ENCODE peak calls at places on chromosomes 1 and 21, in six cellular contexts. One of them, this sample, is unnamed.
A peak's percentile ranks its signal among the peaks of the same experiment; 100 is the strongest.

GRCh38 chr1:247281001-247281574 is 25.2 kb downstream of the VN1R5 start:
- DNase-seq in M059J: peak; percentile 50
- DNase-seq in NCI-H1105 treated with DMSO at 0.1 percent for 48 hours: no peak
- DNase-seq in AG08396: no peak
- DNase-seq in C1 segment of cervical spinal cord: no peak
- DNase-seq in CD4-positive, CD25-positive, alpha-beta regulatory T cell: no peak
- DNase-seq in this sample: no peak

GRCh38 chr1:224499204-224499603 is 64.6 kb upstream of the WDR26 start:
- DNase-seq in M059J: peak; percentile 59
- DNase-seq in NCI-H1105 treated with DMSO at 0.1 percent for 48 hours: no peak
- DNase-seq in AG08396: no peak
- DNase-seq in C1 segment of cervical spinal cord: no peak
- DNase-seq in CD4-positive, CD25-positive, alpha-beta regulatory T cell: no peak
- DNase-seq in this sample: no peak

GRCh38 chr1:64956241-64956640 is 10.1 kb downstream of the JAK1 start:
- DNase-seq in M059J: peak; percentile 41
- DNase-seq in NCI-H1105 treated with DMSO at 0.1 percent for 48 hours: no peak
- DNase-seq in AG08396: peak; percentile 30
- DNase-seq in C1 segment of cervical spinal cord: no peak
- DNase-seq in CD4-positive, CD25-positive, alpha-beta regulatory T cell: no peak
- DNase-seq in this sample: no peak

GRCh38 chr1:161702250-161702649 is 4.8 kb upstream of the FCRLA start:
- DNase-seq in M059J: no peak
- DNase-seq in NCI-H1105 treated with DMSO at 0.1 percent for 48 hours: no peak
- DNase-seq in AG08396: no peak
- DNase-seq in C1 segment of cervical spinal cord: no peak
- DNase-seq in CD4-positive, CD25-positive, alpha-beta regulatory T cell: no peak
- DNase-seq in this sample: no peak

GRCh38 chr1:198157241-198157846 is 546 bp downstream of the NEK7 start:
- DNase-seq in M059J: peak; percentile 95
- DNase-seq in NCI-H1105 treated with DMSO at 0.1 percent for 48 hours: peak; percentile 91
- DNase-seq in AG08396: peak; percentile 87
- DNase-seq in C1 segment of cervical spinal cord: peak; percentile 83
- DNase-seq in CD4-positive, CD25-positive, alpha-beta regulatory T cell: peak; percentile 79
- DNase-seq in this sample: peak; percentile 82

GRCh38 chr1:223815865-223816264 is 29.9 kb downstream of the TP53BP2 start:
- DNase-seq in M059J: peak; percentile 72
- DNase-seq in NCI-H1105 treated with DMSO at 0.1 percent for 48 hours: no peak
- DNase-seq in AG08396: no peak
- DNase-seq in C1 segment of cervical spinal cord: no peak
- DNase-seq in CD4-positive, CD25-positive, alpha-beta regulatory T cell: no peak
- DNase-seq in this sample: no peak

GRCh38 chr1:209323743-209324142 is 259.8 kb upstream of the CAMK1G start:
- DNase-seq in M059J: peak; percentile 34
- DNase-seq in NCI-H1105 treated with DMSO at 0.1 percent for 48 hours: no peak
- DNase-seq in AG08396: no peak
- DNase-seq in C1 segment of cervical spinal cord: no peak
- DNase-seq in CD4-positive, CD25-positive, alpha-beta regulatory T cell: no peak
- DNase-seq in this sample: no peak

GRCh38 chr1:3276341-3276800 is 178.1 kb upstream of the ARHGEF16 start:
- DNase-seq in M059J: no peak
- DNase-seq in NCI-H1105 treated with DMSO at 0.1 percent for 48 hours: no peak
- DNase-seq in AG08396: no peak
- DNase-seq in C1 segment of cervical spinal cord: no peak
- DNase-seq in CD4-positive, CD25-positive, alpha-beta regulatory T cell: no peak
- DNase-seq in this sample: no peak

GRCh38 chr1:31809698-31810097 is 6.1 kb downstream of the SPOCD1 start:
- DNase-seq in M059J: no peak
- DNase-seq in NCI-H1105 treated with DMSO at 0.1 percent for 48 hours: no peak
- DNase-seq in AG08396: no peak
- DNase-seq in C1 segment of cervical spinal cord: no peak
- DNase-seq in CD4-positive, CD25-positive, alpha-beta regulatory T cell: no peak
- DNase-seq in this sample: no peak

GRCh38 chr1:185825556-185825955 is 91.4 kb downstream of the HMCN1 start:
- DNase-seq in M059J: peak; percentile 57
- DNase-seq in NCI-H1105 treated with DMSO at 0.1 percent for 48 hours: no peak
- DNase-seq in AG08396: no peak
- DNase-seq in C1 segment of cervical spinal cord: no peak
- DNase-seq in CD4-positive, CD25-positive, alpha-beta regulatory T cell: no peak
- DNase-seq in this sample: no peak

GRCh38 chr1:40153073-40153770 is 8.0 kb upstream of the RLF start:
- DNase-seq in M059J: peak; percentile 57
- DNase-seq in NCI-H1105 treated with DMSO at 0.1 percent for 48 hours: peak; percentile 63
- DNase-seq in AG08396: no peak
- DNase-seq in C1 segment of cervical spinal cord: no peak
- DNase-seq in CD4-positive, CD25-positive, alpha-beta regulatory T cell: peak; percentile 19
- DNase-seq in this sample: peak; percentile 23

GRCh38 chr1:2136836-2137235 is 57.7 kb downstream of the FAAP20 start:
- DNase-seq in M059J: peak; percentile 20
- DNase-seq in NCI-H1105 treated with DMSO at 0.1 percent for 48 hours: no peak
- DNase-seq in AG08396: no peak
- DNase-seq in C1 segment of cervical spinal cord: no peak
- DNase-seq in CD4-positive, CD25-positive, alpha-beta regulatory T cell: no peak
- DNase-seq in this sample: no peak

GRCh38 chr1:24126023-24126671 is 14.2 kb upstream of the MYOM3 start:
- DNase-seq in M059J: peak; percentile 46
- DNase-seq in NCI-H1105 treated with DMSO at 0.1 percent for 48 hours: no peak
- DNase-seq in AG08396: peak; percentile 61
- DNase-seq in C1 segment of cervical spinal cord: no peak
- DNase-seq in CD4-positive, CD25-positive, alpha-beta regulatory T cell: no peak
- DNase-seq in this sample: no peak

GRCh38 chr1:47233165-47233564 is 1.1 kb upstream of the TAL1 start:
- DNase-seq in M059J: no peak
- DNase-seq in NCI-H1105 treated with DMSO at 0.1 percent for 48 hours: no peak
- DNase-seq in AG08396: peak; percentile 5
- DNase-seq in C1 segment of cervical spinal cord: no peak
- DNase-seq in CD4-positive, CD25-positive, alpha-beta regulatory T cell: no peak
- DNase-seq in this sample: no peak

GRCh38 chr1:109959974-109960744 is 24.4 kb upstream of the AHCYL1 start:
- DNase-seq in M059J: peak; percentile 76
- DNase-seq in NCI-H1105 treated with DMSO at 0.1 percent for 48 hours: peak; percentile 72
- DNase-seq in AG08396: peak; percentile 74
- DNase-seq in C1 segment of cervical spinal cord: no peak
- DNase-seq in CD4-positive, CD25-positive, alpha-beta regulatory T cell: no peak
- DNase-seq in this sample: peak; percentile 61

GRCh38 chr1:160739098-160739511 is at the start of gene SLAMF7:
- DNase-seq in M059J: peak; percentile 69
- DNase-seq in NCI-H1105 treated with DMSO at 0.1 percent for 48 hours: no peak
- DNase-seq in AG08396: no peak
- DNase-seq in C1 segment of cervical spinal cord: no peak
- DNase-seq in CD4-positive, CD25-positive, alpha-beta regulatory T cell: no peak
- DNase-seq in this sample: no peak

GRCh38 chr1:84834419-84835064 is 58.5 kb downstream of the LPAR3 start:
- DNase-seq in M059J: peak; percentile 81
- DNase-seq in NCI-H1105 treated with DMSO at 0.1 percent for 48 hours: no peak
- DNase-seq in AG08396: peak; percentile 37
- DNase-seq in C1 segment of cervical spinal cord: no peak
- DNase-seq in CD4-positive, CD25-positive, alpha-beta regulatory T cell: no peak
- DNase-seq in this sample: no peak

GRCh38 chr1:7379445-7379971 is 391.6 kb upstream of the VAMP3 start:
- DNase-seq in M059J: peak; percentile 93
- DNase-seq in NCI-H1105 treated with DMSO at 0.1 percent for 48 hours: peak; percentile 43
- DNase-seq in AG08396: peak; percentile 32
- DNase-seq in C1 segment of cervical spinal cord: peak; percentile 14
- DNase-seq in CD4-positive, CD25-positive, alpha-beta regulatory T cell: no peak
- DNase-seq in this sample: no peak

GRCh38 chr21:15706686-15707085 is 23.1 kb upstream of the USP25 start:
- DNase-seq in M059J: peak; percentile 85
- DNase-seq in NCI-H1105 treated with DMSO at 0.1 percent for 48 hours: no peak
- DNase-seq in AG08396: peak; percentile 75
- DNase-seq in C1 segment of cervical spinal cord: no peak
- DNase-seq in CD4-positive, CD25-positive, alpha-beta regulatory T cell: no peak
- DNase-seq in this sample: peak; percentile 88

GRCh38 chr1:25562101-25562927 is 18.9 kb downstream of the LDLRAP1 start:
- DNase-seq in M059J: no peak
- DNase-seq in NCI-H1105 treated with DMSO at 0.1 percent for 48 hours: peak; percentile 12
- DNase-seq in AG08396: no peak
- DNase-seq in C1 segment of cervical spinal cord: no peak
- DNase-seq in CD4-positive, CD25-positive, alpha-beta regulatory T cell: peak; percentile 68
- DNase-seq in this sample: no peak

GRCh38 chr1:37410080-37410479 is 64.3 kb upstream of the ZC3H12A start:
- DNase-seq in M059J: no peak
- DNase-seq in NCI-H1105 treated with DMSO at 0.1 percent for 48 hours: no peak
- DNase-seq in AG08396: no peak
- DNase-seq in C1 segment of cervical spinal cord: no peak
- DNase-seq in CD4-positive, CD25-positive, alpha-beta regulatory T cell: no peak
- DNase-seq in this sample: no peak

GRCh38 chr1:224488806-224489584 is 54.4 kb upstream of the WDR26 start:
- DNase-seq in M059J: peak; percentile 53
- DNase-seq in NCI-H1105 treated with DMSO at 0.1 percent for 48 hours: no peak
- DNase-seq in AG08396: no peak
- DNase-seq in C1 segment of cervical spinal cord: no peak
- DNase-seq in CD4-positive, CD25-positive, alpha-beta regulatory T cell: no peak
- DNase-seq in this sample: no peak

GRCh38 chr1:58883037-58883887 is 99.4 kb upstream of the JUN start:
- DNase-seq in M059J: peak; percentile 98
- DNase-seq in NCI-H1105 treated with DMSO at 0.1 percent for 48 hours: no peak
- DNase-seq in AG08396: peak; percentile 71
- DNase-seq in C1 segment of cervical spinal cord: peak; percentile 31
- DNase-seq in CD4-positive, CD25-positive, alpha-beta regulatory T cell: no peak
- DNase-seq in this sample: peak; percentile 79

GRCh38 chr1:212951058-212951923 is 950 bp downstream of the VASH2 start:
- DNase-seq in M059J: no peak
- DNase-seq in NCI-H1105 treated with DMSO at 0.1 percent for 48 hours: no peak
- DNase-seq in AG08396: peak; percentile 38
- DNase-seq in C1 segment of cervical spinal cord: no peak
- DNase-seq in CD4-positive, CD25-positive, alpha-beta regulatory T cell: no peak
- DNase-seq in this sample: no peak

GRCh38 chr1:35569956-35570355 is 3.2 kb upstream of the TFAP2E start:
- DNase-seq in M059J: peak; percentile 58
- DNase-seq in NCI-H1105 treated with DMSO at 0.1 percent for 48 hours: no peak
- DNase-seq in AG08396: peak; percentile 51
- DNase-seq in C1 segment of cervical spinal cord: no peak
- DNase-seq in CD4-positive, CD25-positive, alpha-beta regulatory T cell: no peak
- DNase-seq in this sample: no peak

GRCh38 chr1:40896482-40896881 is 34.3 kb upstream of the CITED4 start:
- DNase-seq in M059J: no peak
- DNase-seq in NCI-H1105 treated with DMSO at 0.1 percent for 48 hours: no peak
- DNase-seq in AG08396: no peak
- DNase-seq in C1 segment of cervical spinal cord: no peak
- DNase-seq in CD4-positive, CD25-positive, alpha-beta regulatory T cell: no peak
- DNase-seq in this sample: no peak

GRCh38 chr1:39132505-39133339 is 71.8 kb upstream of the MACF1 start:
- DNase-seq in M059J: peak; percentile 55
- DNase-seq in NCI-H1105 treated with DMSO at 0.1 percent for 48 hours: no peak
- DNase-seq in AG08396: no peak
- DNase-seq in C1 segment of cervical spinal cord: peak; percentile 57
- DNase-seq in CD4-positive, CD25-positive, alpha-beta regulatory T cell: no peak
- DNase-seq in this sample: no peak

GRCh38 chr1:224533517-224533916 is 82.6 kb upstream of the CNIH3 start:
- DNase-seq in M059J: no peak
- DNase-seq in NCI-H1105 treated with DMSO at 0.1 percent for 48 hours: no peak
- DNase-seq in AG08396: no peak
- DNase-seq in C1 segment of cervical spinal cord: no peak
- DNase-seq in CD4-positive, CD25-positive, alpha-beta regulatory T cell: no peak
- DNase-seq in this sample: no peak

GRCh38 chr1:225467193-225468020 is 39.6 kb upstream of the LBR start:
- DNase-seq in M059J: no peak
- DNase-seq in NCI-H1105 treated with DMSO at 0.1 percent for 48 hours: no peak
- DNase-seq in AG08396: no peak
- DNase-seq in C1 segment of cervical spinal cord: no peak
- DNase-seq in CD4-positive, CD25-positive, alpha-beta regulatory T cell: peak; percentile 71
- DNase-seq in this sample: no peak

GRCh38 chr1:184755226-184756065 is 788 bp upstream of the EDEM3 start:
- DNase-seq in M059J: peak; percentile 54
- DNase-seq in NCI-H1105 treated with DMSO at 0.1 percent for 48 hours: peak; percentile 37
- DNase-seq in AG08396: peak; percentile 31
- DNase-seq in C1 segment of cervical spinal cord: no peak
- DNase-seq in CD4-positive, CD25-positive, alpha-beta regulatory T cell: no peak
- DNase-seq in this sample: peak; percentile 1

GRCh38 chr1:156082111-156083091 is at the start of gene MEX3A:
- DNase-seq in M059J: peak; percentile 72
- DNase-seq in NCI-H1105 treated with DMSO at 0.1 percent for 48 hours: peak; percentile 80
- DNase-seq in AG08396: peak; percentile 92
- DNase-seq in C1 segment of cervical spinal cord: peak; percentile 59
- DNase-seq in CD4-positive, CD25-positive, alpha-beta regulatory T cell: peak; percentile 56
- DNase-seq in this sample: no peak